ENCODE peak calls at places on chromosome 17, in five cellular contexts. One of them, this sample, is unnamed.

GRCh38 chr17:16419929-16420271 is 4.5 kb downstream of the TRPV2 start:
- DNase-seq in tibial nerve: no peak
- DNase-seq in germinal center: no peak
- DNase-seq in stimulated activated CD8-positive, alpha-beta memory T cell treated with anti-CD3 and anti-CD28 coated beads, Interleukin-4, amount 100 ng/mL, for 24 hours: peak
- DNase-seq in NCI-H1694: no peak
- DNase-seq in this sample: no peak

GRCh38 chr17:19016297-19016696 is 11.7 kb upstream of the FAM83G start:
- DNase-seq in tibial nerve: no peak
- DNase-seq in germinal center: no peak
- DNase-seq in stimulated activated CD8-positive, alpha-beta memory T cell treated with anti-CD3 and anti-CD28 coated beads, Interleukin-4, amount 100 ng/mL, for 24 hours: no peak
- DNase-seq in NCI-H1694: peak
- DNase-seq in this sample: no peak

GRCh38 chr17:4020096-4020495 is 55.9 kb upstream of the ATP2A3 start:
- DNase-seq in tibial nerve: no peak
- DNase-seq in germinal center: no peak
- DNase-seq in stimulated activated CD8-positive, alpha-beta memory T cell treated with anti-CD3 and anti-CD28 coated beads, Interleukin-4, amount 100 ng/mL, for 24 hours: no peak
- DNase-seq in NCI-H1694: no peak
- DNase-seq in this sample: no peak

GRCh38 chr17:82977586-82977985 is 101.8 kb upstream of the METRNL start:
- DNase-seq in tibial nerve: no peak
- DNase-seq in germinal center: no peak
- DNase-seq in stimulated activated CD8-positive, alpha-beta memory T cell treated with anti-CD3 and anti-CD28 coated beads, Interleukin-4, amount 100 ng/mL, for 24 hours: no peak
- DNase-seq in NCI-H1694: no peak
- DNase-seq in this sample: no peak

GRCh38 chr17:49018673-49019215 is 21.6 kb downstream of the IGF2BP1 start:
- DNase-seq in tibial nerve: no peak
- DNase-seq in germinal center: no peak
- DNase-seq in stimulated activated CD8-positive, alpha-beta memory T cell treated with anti-CD3 and anti-CD28 coated beads, Interleukin-4, amount 100 ng/mL, for 24 hours: no peak
- DNase-seq in NCI-H1694: no peak
- DNase-seq in this sample: no peak

GRCh38 chr17:57987582-57988300 is at the start of gene VEZF1:
- DNase-seq in tibial nerve: peak
- DNase-seq in germinal center: peak
- DNase-seq in stimulated activated CD8-positive, alpha-beta memory T cell treated with anti-CD3 and anti-CD28 coated beads, Interleukin-4, amount 100 ng/mL, for 24 hours: peak
- DNase-seq in NCI-H1694: no peak
- DNase-seq in this sample: peak

GRCh38 chr17:78128616-78129384 is at the start of gene TMC6:
- DNase-seq in tibial nerve: no peak
- DNase-seq in germinal center: peak
- DNase-seq in stimulated activated CD8-positive, alpha-beta memory T cell treated with anti-CD3 and anti-CD28 coated beads, Interleukin-4, amount 100 ng/mL, for 24 hours: no peak
- DNase-seq in NCI-H1694: no peak
- DNase-seq in this sample: peak

GRCh38 chr17:3695723-3696411 is at the start of gene P2RX5:
- DNase-seq in tibial nerve: no peak
- DNase-seq in germinal center: peak
- DNase-seq in stimulated activated CD8-positive, alpha-beta memory T cell treated with anti-CD3 and anti-CD28 coated beads, Interleukin-4, amount 100 ng/mL, for 24 hours: peak
- DNase-seq in NCI-H1694: no peak
- DNase-seq in this sample: no peak

GRCh38 chr17:39653662-39654331 is 11.4 kb upstream of the TCAP start:
- DNase-seq in tibial nerve: peak
- DNase-seq in germinal center: peak
- DNase-seq in stimulated activated CD8-positive, alpha-beta memory T cell treated with anti-CD3 and anti-CD28 coated beads, Interleukin-4, amount 100 ng/mL, for 24 hours: peak
- DNase-seq in NCI-H1694: peak
- DNase-seq in this sample: peak

GRCh38 chr17:83100220-83100852 is 20.9 kb downstream of the METRNL start:
- DNase-seq in tibial nerve: no peak
- DNase-seq in germinal center: no peak
- DNase-seq in stimulated activated CD8-positive, alpha-beta memory T cell treated with anti-CD3 and anti-CD28 coated beads, Interleukin-4, amount 100 ng/mL, for 24 hours: no peak
- DNase-seq in NCI-H1694: no peak
- DNase-seq in this sample: peak

GRCh38 chr17:7889166-7889584 is 586 bp downstream of the CHD3 start:
- DNase-seq in tibial nerve: peak
- DNase-seq in germinal center: no peak
- DNase-seq in stimulated activated CD8-positive, alpha-beta memory T cell treated with anti-CD3 and anti-CD28 coated beads, Interleukin-4, amount 100 ng/mL, for 24 hours: no peak
- DNase-seq in NCI-H1694: peak
- DNase-seq in this sample: peak

GRCh38 chr17:36198831-36199465 is 2.4 kb upstream of the CCL3L1 start:
- DNase-seq in tibial nerve: no peak
- DNase-seq in germinal center: no peak
- DNase-seq in stimulated activated CD8-positive, alpha-beta memory T cell treated with anti-CD3 and anti-CD28 coated beads, Interleukin-4, amount 100 ng/mL, for 24 hours: no peak
- DNase-seq in NCI-H1694: no peak
- DNase-seq in this sample: no peak

GRCh38 chr17:82804442-82805191 is 35.2 kb downstream of the ZNF750 start:
- DNase-seq in tibial nerve: peak
- DNase-seq in germinal center: no peak
- DNase-seq in stimulated activated CD8-positive, alpha-beta memory T cell treated with anti-CD3 and anti-CD28 coated beads, Interleukin-4, amount 100 ng/mL, for 24 hours: no peak
- DNase-seq in NCI-H1694: no peak
- DNase-seq in this sample: peak

GRCh38 chr17:79137791-79138190 is 63.2 kb downstream of the ENGASE start:
- DNase-seq in tibial nerve: no peak
- DNase-seq in germinal center: no peak
- DNase-seq in stimulated activated CD8-positive, alpha-beta memory T cell treated with anti-CD3 and anti-CD28 coated beads, Interleukin-4, amount 100 ng/mL, for 24 hours: no peak
- DNase-seq in NCI-H1694: no peak
- DNase-seq in this sample: no peak

GRCh38 chr17:63185420-63185819 is 219.4 kb downstream of the TANC2 start:
- DNase-seq in tibial nerve: no peak
- DNase-seq in germinal center: no peak
- DNase-seq in stimulated activated CD8-positive, alpha-beta memory T cell treated with anti-CD3 and anti-CD28 coated beads, Interleukin-4, amount 100 ng/mL, for 24 hours: no peak
- DNase-seq in NCI-H1694: no peak
- DNase-seq in this sample: no peak

GRCh38 chr17:43790311-43790940 is 10.2 kb downstream of the CFAP97D1 start:
- DNase-seq in tibial nerve: no peak
- DNase-seq in germinal center: no peak
- DNase-seq in stimulated activated CD8-positive, alpha-beta memory T cell treated with anti-CD3 and anti-CD28 coated beads, Interleukin-4, amount 100 ng/mL, for 24 hours: no peak
- DNase-seq in NCI-H1694: peak
- DNase-seq in this sample: no peak

GRCh38 chr17:77287432-77288068 is 146.8 kb downstream of the SEC14L1 start:
- DNase-seq in tibial nerve: no peak
- DNase-seq in germinal center: no peak
- DNase-seq in stimulated activated CD8-positive, alpha-beta memory T cell treated with anti-CD3 and anti-CD28 coated beads, Interleukin-4, amount 100 ng/mL, for 24 hours: no peak
- DNase-seq in NCI-H1694: no peak
- DNase-seq in this sample: peak

GRCh38 chr17:36463916-36464764 is 22.3 kb upstream of the ZNHIT3 start:
- DNase-seq in tibial nerve: no peak
- DNase-seq in germinal center: peak
- DNase-seq in stimulated activated CD8-positive, alpha-beta memory T cell treated with anti-CD3 and anti-CD28 coated beads, Interleukin-4, amount 100 ng/mL, for 24 hours: peak
- DNase-seq in NCI-H1694: no peak
- DNase-seq in this sample: peak

GRCh38 chr17:4497101-4497824 is 1.4 kb upstream of the SPNS2 start:
- DNase-seq in tibial nerve: no peak
- DNase-seq in germinal center: peak
- DNase-seq in stimulated activated CD8-positive, alpha-beta memory T cell treated with anti-CD3 and anti-CD28 coated beads, Interleukin-4, amount 100 ng/mL, for 24 hours: no peak
- DNase-seq in NCI-H1694: peak
- DNase-seq in this sample: peak

GRCh38 chr17:1787301-1787902 is 25.5 kb downstream of the SERPINF1 start:
- DNase-seq in tibial nerve: no peak
- DNase-seq in germinal center: no peak
- DNase-seq in stimulated activated CD8-positive, alpha-beta memory T cell treated with anti-CD3 and anti-CD28 coated beads, Interleukin-4, amount 100 ng/mL, for 24 hours: no peak
- DNase-seq in NCI-H1694: no peak
- DNase-seq in this sample: peak

GRCh38 chr17:70373369-70373768 is 204.0 kb downstream of the KCNJ2 start:
- DNase-seq in tibial nerve: no peak
- DNase-seq in germinal center: no peak
- DNase-seq in stimulated activated CD8-positive, alpha-beta memory T cell treated with anti-CD3 and anti-CD28 coated beads, Interleukin-4, amount 100 ng/mL, for 24 hours: no peak
- DNase-seq in NCI-H1694: no peak
- DNase-seq in this sample: no peak

GRCh38 chr17:81342700-81343070 is 47.6 kb upstream of the SLC38A10 start:
- DNase-seq in tibial nerve: no peak
- DNase-seq in germinal center: no peak
- DNase-seq in stimulated activated CD8-positive, alpha-beta memory T cell treated with anti-CD3 and anti-CD28 coated beads, Interleukin-4, amount 100 ng/mL, for 24 hours: no peak
- DNase-seq in NCI-H1694: no peak
- DNase-seq in this sample: no peak

GRCh38 chr17:77877674-77878355 is 80.7 kb upstream of the TNRC6C start:
- DNase-seq in tibial nerve: no peak
- DNase-seq in germinal center: no peak
- DNase-seq in stimulated activated CD8-positive, alpha-beta memory T cell treated with anti-CD3 and anti-CD28 coated beads, Interleukin-4, amount 100 ng/mL, for 24 hours: no peak
- DNase-seq in NCI-H1694: no peak
- DNase-seq in this sample: peak

GRCh38 chr17:13698832-13699231 is 97.1 kb upstream of the HS3ST3A1 start:
- DNase-seq in tibial nerve: no peak
- DNase-seq in germinal center: no peak
- DNase-seq in stimulated activated CD8-positive, alpha-beta memory T cell treated with anti-CD3 and anti-CD28 coated beads, Interleukin-4, amount 100 ng/mL, for 24 hours: no peak
- DNase-seq in NCI-H1694: no peak
- DNase-seq in this sample: no peak

GRCh38 chr17:13993106-13993505 is 76.2 kb upstream of the COX10 start:
- DNase-seq in tibial nerve: no peak
- DNase-seq in germinal center: no peak
- DNase-seq in stimulated activated CD8-positive, alpha-beta memory T cell treated with anti-CD3 and anti-CD28 coated beads, Interleukin-4, amount 100 ng/mL, for 24 hours: no peak
- DNase-seq in NCI-H1694: no peak
- DNase-seq in this sample: no peak

GRCh38 chr17:39618252-39618913 is 8.4 kb upstream of the PPP1R1B start:
- DNase-seq in tibial nerve: no peak
- DNase-seq in germinal center: no peak
- DNase-seq in stimulated activated CD8-positive, alpha-beta memory T cell treated with anti-CD3 and anti-CD28 coated beads, Interleukin-4, amount 100 ng/mL, for 24 hours: no peak
- DNase-seq in NCI-H1694: peak
- DNase-seq in this sample: peak

GRCh38 chr17:78805301-78805700 is 23.2 kb upstream of the CYTH1 start:
- DNase-seq in tibial nerve: no peak
- DNase-seq in germinal center: no peak
- DNase-seq in stimulated activated CD8-positive, alpha-beta memory T cell treated with anti-CD3 and anti-CD28 coated beads, Interleukin-4, amount 100 ng/mL, for 24 hours: peak
- DNase-seq in NCI-H1694: no peak
- DNase-seq in this sample: no peak

GRCh38 chr17:64572682-64573154 is 65.9 kb downstream of the CEP95 start:
- DNase-seq in tibial nerve: no peak
- DNase-seq in germinal center: no peak
- DNase-seq in stimulated activated CD8-positive, alpha-beta memory T cell treated with anti-CD3 and anti-CD28 coated beads, Interleukin-4, amount 100 ng/mL, for 24 hours: no peak
- DNase-seq in NCI-H1694: no peak
- DNase-seq in this sample: no peak

GRCh38 chr17:81295678-81296381 is 723 bp upstream of the SLC38A10 start:
- DNase-seq in tibial nerve: no peak
- DNase-seq in germinal center: peak
- DNase-seq in stimulated activated CD8-positive, alpha-beta memory T cell treated with anti-CD3 and anti-CD28 coated beads, Interleukin-4, amount 100 ng/mL, for 24 hours: peak
- DNase-seq in NCI-H1694: no peak
- DNase-seq in this sample: peak

GRCh38 chr17:73782231-73782630 is 138.0 kb upstream of the SDK2 start:
- DNase-seq in tibial nerve: no peak
- DNase-seq in germinal center: no peak
- DNase-seq in stimulated activated CD8-positive, alpha-beta memory T cell treated with anti-CD3 and anti-CD28 coated beads, Interleukin-4, amount 100 ng/mL, for 24 hours: no peak
- DNase-seq in NCI-H1694: no peak
- DNase-seq in this sample: no peak

GRCh38 chr17:78883090-78883532 is 19.9 kb downstream of the CEP295NL start:
- DNase-seq in tibial nerve: peak
- DNase-seq in germinal center: no peak
- DNase-seq in stimulated activated CD8-positive, alpha-beta memory T cell treated with anti-CD3 and anti-CD28 coated beads, Interleukin-4, amount 100 ng/mL, for 24 hours: no peak
- DNase-seq in NCI-H1694: no peak
- DNase-seq in this sample: peak

GRCh38 chr17:39927928-39928867 is 666 bp downstream of the LRRC3C start:
- DNase-seq in tibial nerve: no peak
- DNase-seq in germinal center: peak
- DNase-seq in stimulated activated CD8-positive, alpha-beta memory T cell treated with anti-CD3 and anti-CD28 coated beads, Interleukin-4, amount 100 ng/mL, for 24 hours: no peak
- DNase-seq in NCI-H1694: no peak
- DNase-seq in this sample: peak

GRCh38 chr17:1764274-1764673 is 2.4 kb downstream of the SERPINF1 start:
- DNase-seq in tibial nerve: peak
- DNase-seq in germinal center: no peak
- DNase-seq in stimulated activated CD8-positive, alpha-beta memory T cell treated with anti-CD3 and anti-CD28 coated beads, Interleukin-4, amount 100 ng/mL, for 24 hours: peak
- DNase-seq in NCI-H1694: no peak
- DNase-seq in this sample: peak

This sample was measured in right cardiac atrium.